ENCODE peak calls at places on chromosome 13, in eight cellular contexts. One of them, this sample, is unnamed.

GRCh38 chr13:70162141-70162540 is 53.9 kb upstream of the KLHL1 start:
- DNase-seq in kidney glomerular epithelial cell: no peak
- DNase-seq in A172: no peak
- DNase-seq in transverse colon: no peak
- DNase-seq in activated T-cell treated with anti-CD3 and anti-CD28 coated beads, Interleukin-2, amount 50 U/mL, for 48 hours: no peak
- DNase-seq in neural crest cell: no peak
- DNase-seq in IMR-90: no peak
- DNase-seq in non-pigmented ciliary epithelial cell: no peak
- DNase-seq in this sample: no peak

GRCh38 chr13:45199716-45200115 is 1.1 kb downstream of the KCTD4 start:
- DNase-seq in activated T-cell treated with anti-CD3 and anti-CD28 coated beads, Interleukin-2, amount 50 U/mL, for 48 hours: no peak
- DNase-seq in transverse colon: no peak
- DNase-seq in IMR-90: no peak
- DNase-seq in A172: no peak
- DNase-seq in non-pigmented ciliary epithelial cell: no peak
- DNase-seq in kidney glomerular epithelial cell: no peak
- DNase-seq in neural crest cell: no peak
- DNase-seq in this sample: no peak

GRCh38 chr13:40352807-40353562 is 313.5 kb downstream of the FOXO1 start:
- DNase-seq in A172: no peak
- DNase-seq in IMR-90: no peak
- DNase-seq in non-pigmented ciliary epithelial cell: no peak
- DNase-seq in activated T-cell treated with anti-CD3 and anti-CD28 coated beads, Interleukin-2, amount 50 U/mL, for 48 hours: no peak
- DNase-seq in transverse colon: no peak
- DNase-seq in neural crest cell: no peak
- DNase-seq in kidney glomerular epithelial cell: no peak
- DNase-seq in this sample: no peak

GRCh38 chr13:40982772-40983171 is 36.3 kb downstream of the ELF1 start:
- DNase-seq in activated T-cell treated with anti-CD3 and anti-CD28 coated beads, Interleukin-2, amount 50 U/mL, for 48 hours: no peak
- DNase-seq in A172: peak
- DNase-seq in kidney glomerular epithelial cell: no peak
- DNase-seq in transverse colon: peak
- DNase-seq in IMR-90: peak
- DNase-seq in neural crest cell: no peak
- DNase-seq in non-pigmented ciliary epithelial cell: no peak
- DNase-seq in this sample: no peak

GRCh38 chr13:102250448-102250847 is 151.4 kb downstream of the FGF14 start:
- DNase-seq in non-pigmented ciliary epithelial cell: no peak
- DNase-seq in activated T-cell treated with anti-CD3 and anti-CD28 coated beads, Interleukin-2, amount 50 U/mL, for 48 hours: no peak
- DNase-seq in transverse colon: no peak
- DNase-seq in neural crest cell: no peak
- DNase-seq in kidney glomerular epithelial cell: no peak
- DNase-seq in IMR-90: no peak
- DNase-seq in A172: no peak
- DNase-seq in this sample: no peak

GRCh38 chr13:97445504-97446187 is 11.7 kb downstream of the RAP2A start:
- DNase-seq in neural crest cell: no peak
- DNase-seq in transverse colon: no peak
- DNase-seq in IMR-90: no peak
- DNase-seq in activated T-cell treated with anti-CD3 and anti-CD28 coated beads, Interleukin-2, amount 50 U/mL, for 48 hours: no peak
- DNase-seq in kidney glomerular epithelial cell: no peak
- DNase-seq in non-pigmented ciliary epithelial cell: no peak
- DNase-seq in A172: no peak
- DNase-seq in this sample: no peak

GRCh38 chr13:111037838-111038397 is 77.2 kb upstream of the ARHGEF7 start:
- DNase-seq in activated T-cell treated with anti-CD3 and anti-CD28 coated beads, Interleukin-2, amount 50 U/mL, for 48 hours: no peak
- DNase-seq in non-pigmented ciliary epithelial cell: no peak
- DNase-seq in A172: no peak
- DNase-seq in transverse colon: no peak
- DNase-seq in IMR-90: no peak
- DNase-seq in neural crest cell: no peak
- DNase-seq in kidney glomerular epithelial cell: no peak
- DNase-seq in this sample: no peak

GRCh38 chr13:27281420-27281819 is 10.8 kb downstream of the RASL11A start:
- DNase-seq in transverse colon: peak
- DNase-seq in neural crest cell: no peak
- DNase-seq in activated T-cell treated with anti-CD3 and anti-CD28 coated beads, Interleukin-2, amount 50 U/mL, for 48 hours: no peak
- DNase-seq in IMR-90: no peak
- DNase-seq in non-pigmented ciliary epithelial cell: no peak
- DNase-seq in A172: no peak
- DNase-seq in kidney glomerular epithelial cell: no peak
- DNase-seq in this sample: no peak

GRCh38 chr13:112346173-112346898 is 29.8 kb upstream of the SPACA7 start:
- DNase-seq in activated T-cell treated with anti-CD3 and anti-CD28 coated beads, Interleukin-2, amount 50 U/mL, for 48 hours: peak
- DNase-seq in A172: peak
- DNase-seq in IMR-90: no peak
- DNase-seq in non-pigmented ciliary epithelial cell: no peak
- DNase-seq in kidney glomerular epithelial cell: no peak
- DNase-seq in transverse colon: no peak
- DNase-seq in neural crest cell: peak
- DNase-seq in this sample: peak

GRCh38 chr13:97274782-97275252 is 52.7 kb downstream of the MBNL2 start:
- DNase-seq in transverse colon: no peak
- DNase-seq in A172: peak
- DNase-seq in non-pigmented ciliary epithelial cell: peak
- DNase-seq in kidney glomerular epithelial cell: peak
- DNase-seq in activated T-cell treated with anti-CD3 and anti-CD28 coated beads, Interleukin-2, amount 50 U/mL, for 48 hours: no peak
- DNase-seq in neural crest cell: no peak
- DNase-seq in IMR-90: peak
- DNase-seq in this sample: no peak

GRCh38 chr13:67369895-67370660 is 139.9 kb upstream of the PCDH9 start:
- DNase-seq in non-pigmented ciliary epithelial cell: peak
- DNase-seq in neural crest cell: no peak
- DNase-seq in kidney glomerular epithelial cell: peak
- DNase-seq in A172: peak
- DNase-seq in IMR-90: peak
- DNase-seq in activated T-cell treated with anti-CD3 and anti-CD28 coated beads, Interleukin-2, amount 50 U/mL, for 48 hours: no peak
- DNase-seq in transverse colon: no peak
- DNase-seq in this sample: no peak

GRCh38 chr13:44436589-44437337 is 63.1 kb downstream of the SERP2 start:
- DNase-seq in neural crest cell: peak
- DNase-seq in kidney glomerular epithelial cell: peak
- DNase-seq in IMR-90: peak
- DNase-seq in transverse colon: peak
- DNase-seq in non-pigmented ciliary epithelial cell: peak
- DNase-seq in activated T-cell treated with anti-CD3 and anti-CD28 coated beads, Interleukin-2, amount 50 U/mL, for 48 hours: peak
- DNase-seq in A172: peak
- DNase-seq in this sample: peak

GRCh38 chr13:92677571-92677970 is 549.0 kb upstream of the GPC6 start:
- DNase-seq in transverse colon: no peak
- DNase-seq in kidney glomerular epithelial cell: no peak
- DNase-seq in non-pigmented ciliary epithelial cell: no peak
- DNase-seq in IMR-90: no peak
- DNase-seq in activated T-cell treated with anti-CD3 and anti-CD28 coated beads, Interleukin-2, amount 50 U/mL, for 48 hours: no peak
- DNase-seq in neural crest cell: no peak
- DNase-seq in A172: no peak
- DNase-seq in this sample: no peak

GRCh38 chr13:77918391-77919261 is at the start of gene EDNRB:
- DNase-seq in transverse colon: peak
- DNase-seq in activated T-cell treated with anti-CD3 and anti-CD28 coated beads, Interleukin-2, amount 50 U/mL, for 48 hours: peak
- DNase-seq in IMR-90: peak
- DNase-seq in neural crest cell: peak
- DNase-seq in A172: no peak
- DNase-seq in non-pigmented ciliary epithelial cell: no peak
- DNase-seq in kidney glomerular epithelial cell: no peak
- DNase-seq in this sample: no peak

GRCh38 chr13:45362939-45363338 is 22.0 kb upstream of the TPT1 start:
- DNase-seq in IMR-90: no peak
- DNase-seq in transverse colon: no peak
- DNase-seq in non-pigmented ciliary epithelial cell: no peak
- DNase-seq in A172: no peak
- DNase-seq in neural crest cell: no peak
- DNase-seq in activated T-cell treated with anti-CD3 and anti-CD28 coated beads, Interleukin-2, amount 50 U/mL, for 48 hours: no peak
- DNase-seq in kidney glomerular epithelial cell: no peak
- DNase-seq in this sample: peak

GRCh38 chr13:24618219-24618955 is 61.8 kb upstream of the ATP12A start:
- DNase-seq in transverse colon: peak
- DNase-seq in kidney glomerular epithelial cell: no peak
- DNase-seq in non-pigmented ciliary epithelial cell: no peak
- DNase-seq in IMR-90: no peak
- DNase-seq in neural crest cell: no peak
- DNase-seq in A172: no peak
- DNase-seq in activated T-cell treated with anti-CD3 and anti-CD28 coated beads, Interleukin-2, amount 50 U/mL, for 48 hours: peak
- DNase-seq in this sample: no peak

GRCh38 chr13:113791226-113791625 is 32.2 kb downstream of the TMEM255B start:
- DNase-seq in neural crest cell: no peak
- DNase-seq in A172: no peak
- DNase-seq in IMR-90: no peak
- DNase-seq in activated T-cell treated with anti-CD3 and anti-CD28 coated beads, Interleukin-2, amount 50 U/mL, for 48 hours: no peak
- DNase-seq in kidney glomerular epithelial cell: no peak
- DNase-seq in non-pigmented ciliary epithelial cell: no peak
- DNase-seq in transverse colon: no peak
- DNase-seq in this sample: no peak

GRCh38 chr13:51976423-51976822 is 34.8 kb downstream of the ATP7B start:
- DNase-seq in neural crest cell: no peak
- DNase-seq in A172: no peak
- DNase-seq in transverse colon: no peak
- DNase-seq in non-pigmented ciliary epithelial cell: no peak
- DNase-seq in activated T-cell treated with anti-CD3 and anti-CD28 coated beads, Interleukin-2, amount 50 U/mL, for 48 hours: no peak
- DNase-seq in kidney glomerular epithelial cell: no peak
- DNase-seq in IMR-90: no peak
- DNase-seq in this sample: no peak

GRCh38 chr13:49234741-49235140 is 13.0 kb upstream of the CDADC1 start:
- DNase-seq in IMR-90: no peak
- DNase-seq in activated T-cell treated with anti-CD3 and anti-CD28 coated beads, Interleukin-2, amount 50 U/mL, for 48 hours: no peak
- DNase-seq in non-pigmented ciliary epithelial cell: no peak
- DNase-seq in transverse colon: no peak
- DNase-seq in neural crest cell: no peak
- DNase-seq in A172: no peak
- DNase-seq in kidney glomerular epithelial cell: no peak
- DNase-seq in this sample: no peak

GRCh38 chr13:44437356-44438233 is 64.0 kb downstream of the SERP2 start:
- DNase-seq in A172: peak
- DNase-seq in non-pigmented ciliary epithelial cell: no peak
- DNase-seq in IMR-90: peak
- DNase-seq in kidney glomerular epithelial cell: peak
- DNase-seq in neural crest cell: no peak
- DNase-seq in transverse colon: no peak
- DNase-seq in activated T-cell treated with anti-CD3 and anti-CD28 coated beads, Interleukin-2, amount 50 U/mL, for 48 hours: no peak
- DNase-seq in this sample: no peak

GRCh38 chr13:65965496-65965895 is 1264.6 kb downstream of the PCDH9 start:
- DNase-seq in neural crest cell: no peak
- DNase-seq in IMR-90: peak
- DNase-seq in non-pigmented ciliary epithelial cell: no peak
- DNase-seq in kidney glomerular epithelial cell: no peak
- DNase-seq in A172: no peak
- DNase-seq in transverse colon: no peak
- DNase-seq in activated T-cell treated with anti-CD3 and anti-CD28 coated beads, Interleukin-2, amount 50 U/mL, for 48 hours: no peak
- DNase-seq in this sample: no peak

GRCh38 chr13:65787087-65787486 is 1443.0 kb downstream of the PCDH9 start:
- DNase-seq in IMR-90: peak
- DNase-seq in non-pigmented ciliary epithelial cell: no peak
- DNase-seq in A172: peak
- DNase-seq in neural crest cell: no peak
- DNase-seq in transverse colon: no peak
- DNase-seq in kidney glomerular epithelial cell: no peak
- DNase-seq in activated T-cell treated with anti-CD3 and anti-CD28 coated beads, Interleukin-2, amount 50 U/mL, for 48 hours: no peak
- DNase-seq in this sample: no peak

GRCh38 chr13:97914537-97914936 is 38.9 kb upstream of the IPO5 start:
- DNase-seq in neural crest cell: no peak
- DNase-seq in IMR-90: peak
- DNase-seq in kidney glomerular epithelial cell: no peak
- DNase-seq in activated T-cell treated with anti-CD3 and anti-CD28 coated beads, Interleukin-2, amount 50 U/mL, for 48 hours: no peak
- DNase-seq in non-pigmented ciliary epithelial cell: peak
- DNase-seq in transverse colon: no peak
- DNase-seq in A172: no peak
- DNase-seq in this sample: no peak

GRCh38 chr13:73732350-73732749 is 401.9 kb downstream of the KLF12 start:
- DNase-seq in activated T-cell treated with anti-CD3 and anti-CD28 coated beads, Interleukin-2, amount 50 U/mL, for 48 hours: no peak
- DNase-seq in A172: no peak
- DNase-seq in non-pigmented ciliary epithelial cell: no peak
- DNase-seq in neural crest cell: no peak
- DNase-seq in IMR-90: no peak
- DNase-seq in kidney glomerular epithelial cell: no peak
- DNase-seq in transverse colon: no peak
- DNase-seq in this sample: no peak

GRCh38 chr13:87671031-87671823 is at the start of gene SLITRK5:
- DNase-seq in activated T-cell treated with anti-CD3 and anti-CD28 coated beads, Interleukin-2, amount 50 U/mL, for 48 hours: peak
- DNase-seq in A172: peak
- DNase-seq in kidney glomerular epithelial cell: peak
- DNase-seq in transverse colon: peak
- DNase-seq in non-pigmented ciliary epithelial cell: no peak
- DNase-seq in neural crest cell: peak
- DNase-seq in IMR-90: peak
- DNase-seq in this sample: peak

GRCh38 chr13:30647824-30648521 is 30.3 kb downstream of the USPL1 start:
- DNase-seq in A172: no peak
- DNase-seq in neural crest cell: no peak
- DNase-seq in transverse colon: no peak
- DNase-seq in non-pigmented ciliary epithelial cell: no peak
- DNase-seq in kidney glomerular epithelial cell: no peak
- DNase-seq in IMR-90: no peak
- DNase-seq in activated T-cell treated with anti-CD3 and anti-CD28 coated beads, Interleukin-2, amount 50 U/mL, for 48 hours: no peak
- DNase-seq in this sample: no peak

GRCh38 chr13:74289130-74289529 is 154.9 kb upstream of the KLF12 start:
- DNase-seq in neural crest cell: no peak
- DNase-seq in transverse colon: no peak
- DNase-seq in non-pigmented ciliary epithelial cell: no peak
- DNase-seq in IMR-90: no peak
- DNase-seq in kidney glomerular epithelial cell: no peak
- DNase-seq in activated T-cell treated with anti-CD3 and anti-CD28 coated beads, Interleukin-2, amount 50 U/mL, for 48 hours: no peak
- DNase-seq in A172: no peak
- DNase-seq in this sample: no peak

GRCh38 chr13:28819046-28819747 is 942 bp upstream of the MTUS2 start:
- DNase-seq in activated T-cell treated with anti-CD3 and anti-CD28 coated beads, Interleukin-2, amount 50 U/mL, for 48 hours: no peak
- DNase-seq in IMR-90: peak
- DNase-seq in non-pigmented ciliary epithelial cell: no peak
- DNase-seq in neural crest cell: peak
- DNase-seq in kidney glomerular epithelial cell: no peak
- DNase-seq in A172: no peak
- DNase-seq in transverse colon: no peak
- DNase-seq in this sample: peak

GRCh38 chr13:39040206-39040605 is 1.9 kb downstream of the NHLRC3 start:
- DNase-seq in non-pigmented ciliary epithelial cell: no peak
- DNase-seq in A172: no peak
- DNase-seq in neural crest cell: no peak
- DNase-seq in transverse colon: no peak
- DNase-seq in IMR-90: no peak
- DNase-seq in kidney glomerular epithelial cell: no peak
- DNase-seq in activated T-cell treated with anti-CD3 and anti-CD28 coated beads, Interleukin-2, amount 50 U/mL, for 48 hours: no peak
- DNase-seq in this sample: no peak